ENCODE peak calls at places on chromosomes 11 and 22, in six cellular contexts. D, K, H, O, L and W are unnamed samples.

GRCh38 chr22:35275580-35275979 is 18.3 kb downstream of the HMGXB4 start:
- DNase-seq in K (no peak), H (no peak), L (no peak), D (no peak), O (no peak), W (no peak)

GRCh38 chr22:40121463-40121862 is 56.3 kb upstream of the TNRC6B start:
- DNase-seq in L (no peak), K (peak), D (no peak), H (peak), O (no peak), W (no peak)

GRCh38 chr11:13695886-13696285 is 27.4 kb downstream of the FAR1 start:
- DNase-seq in K (no peak), L (no peak), D (no peak), H (no peak), O (no peak), W (no peak)

GRCh38 chr11:114886644-114887259 is 208.4 kb downstream of the NXPE2 start:
- DNase-seq in D (no peak), L (no peak), K (no peak), O (no peak), H (no peak), W (no peak)

GRCh38 chr11:19493446-19493845 is 219.2 kb upstream of the NAV2 start:
- DNase-seq in L (no peak), O (no peak), K (no peak), D (no peak), H (no peak), W (no peak)

GRCh38 chr11:128472128-128473110 is 114.9 kb downstream of the ETS1 start:
- DNase-seq in O (no peak), D (no peak), H (peak), L (no peak), K (no peak), W (no peak)

GRCh38 chr11:35038211-35038930 is 100.6 kb upstream of the CD44 start:
- DNase-seq in L (no peak), D (no peak), O (no peak), K (no peak), H (no peak), W (no peak)

GRCh38 chr11:12669930-12670329 is 4.3 kb upstream of the TEAD1 start:
- DNase-seq in D (no peak), L (no peak), K (no peak), O (no peak), H (no peak), W (no peak)

GRCh38 chr22:21691773-21692172 is 26.0 kb downstream of the PPIL2 start:
- DNase-seq in L (no peak), O (no peak), H (no peak), D (no peak), K (no peak), W (no peak)